ENCODE peak calls at places on chromosome 14, in nine cellular contexts. C is neural crest cell, H is fibroblast of pulmonary artery, J is fibroblast of mammary gland, I is PC-3, O is IMR-90, X is fibroblast of lung, Y is AG10803, N is progenitor cell of endocrine pancreas. G is an unnamed sample.

GRCh38 chr14:104843442-104844305 is 21.4 kb upstream of the CEP170B start:
- DNase-seq in Y (no peak), J (no peak), N (no peak), H (no peak), C (no peak), I (no peak), X (no peak), O (no peak), G (peak)

GRCh38 chr14:75042040-75042439 is 9.2 kb downstream of the MLH3 start:
- DNase-seq in N (no peak), H (no peak), X (peak), C (no peak), J (peak), I (no peak), O (no peak), Y (peak), G (no peak)

GRCh38 chr14:77882098-77882497 is 82.2 kb downstream of the ADCK1 start:
- DNase-seq in Y (peak), H (peak), N (no peak), C (no peak), I (peak), X (no peak), J (no peak), O (no peak), G (no peak)

GRCh38 chr14:100118377-100119011 is 41.0 kb downstream of the DEGS2 start:
- DNase-seq in O (peak), Y (no peak), C (no peak), N (no peak), H (no peak), X (no peak), J (no peak), I (no peak), G (no peak)

GRCh38 chr14:61860294-61860918 is 98.2 kb downstream of the SNAPC1 start:
- DNase-seq in J (peak), H (peak), Y (peak), I (peak), C (peak), N (no peak), X (peak), O (peak), G (peak)

GRCh38 chr14:39469094-39469710 is 37.0 kb upstream of the FBXO33 start:
- DNase-seq in X (peak), I (no peak), C (peak), Y (peak), H (peak), O (no peak), N (no peak), J (peak), G (no peak)

GRCh38 chr14:101412741-101413140 is 148.6 kb upstream of the DIO3 start:
- DNase-seq in O (no peak), C (no peak), I (peak), N (no peak), J (no peak), H (no peak), X (no peak), Y (no peak), G (no peak)

GRCh38 chr14:44396226-44396625 is 110.9 kb downstream of the FSCB start:
- DNase-seq in X (no peak), Y (no peak), N (no peak), J (no peak), H (no peak), I (no peak), C (no peak), O (no peak), G (no peak)

GRCh38 chr14:94548999-94549985 is 11.9 kb upstream of the SERPINA4 start:
- DNase-seq in Y (peak), H (peak), O (peak), X (peak), J (peak), N (peak), I (peak), C (peak), G (peak)

GRCh38 chr14:58299665-58300202 is 1.4 kb downstream of the ARID4A start:
- DNase-seq in J (no peak), O (no peak), I (peak), C (no peak), X (no peak), H (no peak), Y (no peak), N (no peak), G (no peak)

GRCh38 chr14:70714055-70714550 is 72.4 kb downstream of the TTC9 start:
- DNase-seq in H (peak), X (peak), Y (peak), N (peak), O (peak), C (peak), J (peak), I (peak), G (no peak)

GRCh38 chr14:44833376-44833775 is 128.4 kb downstream of the KLHL28 start:
- DNase-seq in H (peak), X (no peak), O (peak), C (no peak), Y (peak), I (peak), J (peak), N (no peak), G (no peak)

GRCh38 chr14:38129192-38129591 is 78.5 kb upstream of the SSTR1 start:
- DNase-seq in X (no peak), Y (no peak), J (no peak), C (no peak), H (no peak), N (no peak), O (no peak), I (no peak), G (no peak)

GRCh38 chr14:84036863-84037262 is 1493.1 kb upstream of the FLRT2 start:
- DNase-seq in J (peak), Y (peak), H (peak), C (no peak), X (peak), I (peak), N (no peak), O (peak), G (no peak)

GRCh38 chr14:75578786-75579781 is 664 bp downstream of the FLVCR2 start:
- DNase-seq in Y (peak), J (peak), O (peak), N (peak), X (peak), H (peak), I (no peak), C (peak), G (no peak)

GRCh38 chr14:73810478-73811163 is 41.0 kb upstream of the PTGR2 start:
- DNase-seq in O (no peak), Y (no peak), X (no peak), J (no peak), C (no peak), I (no peak), H (no peak), N (no peak), G (no peak)

GRCh38 chr14:73307261-73307660 is 70.0 kb downstream of the PAPLN start:
- DNase-seq in J (no peak), H (no peak), O (no peak), I (no peak), C (no peak), X (no peak), N (no peak), Y (no peak), G (no peak)

GRCh38 chr14:79587194-79587593 is 624.1 kb downstream of the DIO2 start:
- DNase-seq in C (no peak), H (peak), X (peak), I (no peak), Y (peak), N (no peak), O (no peak), J (peak), G (no peak)

GRCh38 chr14:92328664-92329255 is 5.8 kb downstream of the SLC24A4 start:
- DNase-seq in H (no peak), Y (no peak), I (no peak), O (no peak), N (no peak), C (no peak), J (no peak), X (no peak), G (no peak)

GRCh38 chr14:50403433-50403832 is 6.8 kb upstream of the CDKL1 start:
- DNase-seq in C (no peak), O (peak), Y (peak), J (peak), X (peak), H (peak), I (no peak), N (no peak), G (no peak)

GRCh38 chr14:96054661-96055060 is 15.5 kb downstream of the C14orf132 start:
- DNase-seq in J (no peak), X (no peak), N (no peak), O (no peak), I (no peak), H (no peak), C (no peak), Y (no peak), G (no peak)

GRCh38 chr14:87810711-87811110 is 182.3 kb downstream of the GALC start:
- DNase-seq in I (peak), C (no peak), J (no peak), H (no peak), O (no peak), X (no peak), N (no peak), Y (no peak), G (no peak)

GRCh38 chr14:75244121-75244520 is 34.5 kb upstream of the FOS start:
- DNase-seq in Y (no peak), H (no peak), I (no peak), N (no peak), O (no peak), C (no peak), X (no peak), J (no peak), G (no peak)

GRCh38 chr14:21086908-21087293 is 11.6 kb downstream of the ZNF219 start:
- DNase-seq in X (no peak), I (no peak), H (no peak), C (no peak), J (no peak), O (no peak), Y (no peak), N (no peak), G (no peak)

GRCh38 chr14:33967138-33967537 is 16.3 kb upstream of the EGLN3 start:
- DNase-seq in I (no peak), Y (no peak), O (no peak), C (no peak), J (no peak), X (no peak), N (no peak), H (no peak), G (no peak)

GRCh38 chr14:102867826-102868580 is 54.5 kb upstream of the AMN start:
- DNase-seq in I (no peak), J (no peak), N (no peak), X (no peak), H (no peak), C (no peak), Y (no peak), O (no peak), G (no peak)

GRCh38 chr14:102872020-102872419 is 50.4 kb upstream of the AMN start:
- DNase-seq in O (no peak), Y (no peak), J (no peak), X (no peak), H (no peak), C (no peak), N (no peak), I (no peak), G (no peak)

GRCh38 chr14:102868956-102869531 is 53.4 kb upstream of the AMN start:
- DNase-seq in C (no peak), J (no peak), N (no peak), O (no peak), Y (no peak), H (no peak), I (no peak), X (no peak), G (no peak)

GRCh38 chr14:102870994-102871831 is 51.2 kb upstream of the AMN start:
- DNase-seq in O (no peak), I (no peak), Y (no peak), J (no peak), N (no peak), C (no peak), X (no peak), H (no peak), G (no peak)

DNA sequence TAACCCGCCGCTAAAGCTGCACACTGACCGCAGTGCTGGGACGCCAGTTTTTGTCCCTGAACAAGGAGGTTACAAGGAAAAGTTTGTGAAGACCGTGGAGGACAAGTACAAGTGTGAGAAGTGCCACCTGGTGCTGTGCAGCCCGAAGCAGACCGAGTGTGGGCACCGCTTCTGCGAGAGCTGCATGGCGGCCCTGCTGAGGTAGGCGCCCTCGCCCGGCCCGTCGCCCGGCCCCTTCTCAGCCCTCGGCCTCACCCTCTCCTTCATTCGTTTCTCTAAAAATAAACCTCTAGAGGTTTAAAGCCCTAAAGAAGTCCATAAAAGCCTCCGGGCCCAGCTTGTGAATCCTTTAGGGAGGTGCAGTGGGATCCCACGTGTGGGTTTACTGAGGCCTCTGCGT is 52.2 kb upstream of the AMN start:
- DNase-seq in O (no peak), Y (no peak), I (no peak), X (no peak), C (no peak), N (no peak), H (no peak), J (no peak), G (no peak)
- TF ChIP-seq CTCF in O (no peak), Y (no peak), I (no peak), X (no peak), C (no peak), N (no peak), H (no peak), J (no peak), G (no peak)

DNA sequence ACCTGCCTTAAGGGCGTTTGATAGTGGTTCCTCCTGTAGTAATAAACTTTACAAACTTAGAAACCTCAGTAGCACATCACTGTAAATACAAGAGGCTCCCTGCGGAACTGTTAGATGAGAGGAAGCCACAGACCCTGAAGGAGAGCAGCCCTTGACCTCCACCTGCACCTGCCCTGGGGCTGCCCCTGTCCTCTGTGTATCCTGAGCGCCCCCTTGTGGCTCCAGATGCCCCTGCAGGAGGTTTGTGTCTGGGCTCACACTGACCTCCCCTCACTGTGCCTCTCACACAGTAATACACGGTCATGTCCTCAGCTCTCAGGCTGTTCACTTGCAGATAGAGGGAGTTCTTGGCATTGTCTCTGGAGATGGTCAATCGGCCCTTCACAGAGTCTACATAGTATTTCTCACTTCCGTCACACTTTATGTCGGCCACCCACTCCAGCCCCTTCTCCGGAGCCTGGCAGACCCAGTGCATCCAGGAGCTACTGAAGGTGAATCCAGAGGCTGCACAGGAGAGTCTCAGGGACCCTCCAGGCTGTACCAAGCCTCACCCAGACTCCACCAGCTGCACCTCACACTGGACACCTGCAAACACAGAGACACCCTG is 1059.8 kb downstream of the TMEM121 start:
- DNase-seq in J (no peak), O (no peak), H (no peak), I (no peak), N (no peak), X (no peak), Y (no peak), C (no peak), G (peak)
- TF ChIP-seq CTCF in J (no peak), O (no peak), H (no peak), I (peak), N (no peak), X (no peak), Y (no peak), C (no peak), G (peak)

DNA sequence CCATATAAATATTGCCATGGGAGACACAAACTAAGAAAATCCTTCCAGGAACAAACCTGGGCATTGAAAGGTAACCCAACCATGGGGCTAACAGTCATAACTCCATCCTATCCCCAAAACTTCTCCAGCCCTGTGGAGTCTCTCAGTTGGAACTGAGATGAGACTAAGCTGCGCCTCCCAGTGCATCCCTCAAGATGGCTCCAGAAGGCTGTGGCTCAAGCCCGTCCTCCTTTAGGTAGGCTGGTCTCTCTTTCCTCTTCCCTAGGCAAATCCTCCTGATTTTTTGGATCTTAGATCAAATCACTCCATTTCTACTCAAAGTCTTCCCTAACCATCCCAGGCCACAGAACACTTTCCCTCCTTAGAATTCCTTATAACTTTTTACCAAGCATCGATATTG is 364.3 kb upstream of the CCDC196 start:
- DNase-seq in C (no peak), H (no peak), X (no peak), I (no peak), Y (no peak), O (no peak), J (no peak), N (no peak), G (no peak)
- TF ChIP-seq CTCF in C (no peak), H (no peak), X (no peak), I (peak), Y (no peak), O (no peak), J (no peak), N (no peak), G (no peak)

GRCh38 chr14:66401447-66402095 is 84.6 kb upstream of the CCDC196 start:
- DNase-seq in J (peak), I (peak), Y (no peak), N (no peak), X (peak), C (no peak), O (no peak), H (peak), G (no peak)
- TF ChIP-seq CTCF in J (peak), I (peak), Y (peak), N (peak), X (peak), C (peak), O (peak), H (peak), G (peak)

GRCh38 chr14:68926236-68926635 is 52.9 kb downstream of the ACTN1 start:
- DNase-seq in N (no peak), X (no peak), C (no peak), O (no peak), I (peak), H (peak), Y (no peak), J (no peak), G (no peak)
- TF ChIP-seq CTCF in N (peak), X (no peak), C (peak), O (peak), I (peak), H (peak), Y (peak), J (peak), G (no peak)

G was measured in GM13976.